ENCODE peak calls at places on chromosomes 1 and 21, in ten cellular contexts. K is ELF-1; C is NCI-H1436; A is activated naive CD4-positive, alpha-beta T cell; I is RCC 7860; Q is NCI-H226; R is fibroblast of mammary gland; M is pulmonary artery endothelial cell; O is activated CD4-positive, alpha-beta T cell treated with anti-CD3 and anti-CD28 coated beads for 1 hour; F is GDM1. W is an unnamed sample.

GRCh38 chr1:77421504-77422233 is 139.8 kb downstream of the AK5 start:
- DNase-seq in K (no peak), C (no peak), A (no peak), I (no peak), Q (no peak), R (no peak), M (no peak), O (no peak), F (no peak), W (no peak)

GRCh38 chr1:201889092-201889968 is 632 bp downstream of the SHISA4 start:
- DNase-seq in K (no peak), C (no peak), A (no peak), I (no peak), Q (no peak), R (no peak), M (no peak), O (no peak), F (no peak), W (no peak)

GRCh38 chr1:67674260-67675011 is 10.6 kb upstream of the GADD45A start:
- DNase-seq in K (no peak), C (peak; percentile 59), A (peak; percentile 15), I (no peak), Q (no peak), R (peak; percentile 82), M (peak; percentile 69), O (peak; percentile 12), F (peak; percentile 43), W (no peak)

GRCh38 chr21:33075128-33075527 is 5.2 kb downstream of the OLIG1 start:
- DNase-seq in K (peak; percentile 68), C (no peak), A (no peak), I (no peak), Q (no peak), R (no peak), M (no peak), O (no peak), F (no peak), W (no peak)

GRCh38 chr1:97668945-97669344 is 251.9 kb downstream of the DPYD start:
- DNase-seq in K (no peak), C (no peak), A (no peak), I (peak; percentile 16), Q (peak; percentile 36), R (peak; percentile 67), M (no peak), O (no peak), F (no peak), W (no peak)

GRCh38 chr21:16418211-16418610 is 688.4 kb downstream of the USP25 start:
- DNase-seq in K (no peak), C (no peak), A (no peak), I (no peak), Q (no peak), R (peak; percentile 74), M (no peak), O (no peak), F (no peak), W (no peak)

GRCh38 chr1:236605030-236605806 is 902 bp upstream of the HEATR1 start:
- DNase-seq in K (no peak), C (no peak), A (no peak), I (no peak), Q (no peak), R (no peak), M (no peak), O (no peak), F (no peak), W (no peak)

GRCh38 chr1:237877628-237878027 is 13.1 kb downstream of the ZP4 start:
- DNase-seq in K (no peak), C (no peak), A (no peak), I (no peak), Q (no peak), R (no peak), M (no peak), O (no peak), F (no peak), W (no peak)

GRCh38 chr1:200558866-200559459 is 61.6 kb downstream of the KIF14 start:
- DNase-seq in K (no peak), C (no peak), A (no peak), I (peak; percentile 54), Q (peak; percentile 39), R (peak; percentile 71), M (peak; percentile 27), O (no peak), F (peak; percentile 5), W (peak; percentile 33)

GRCh38 chr1:53583021-53583902 is 124.1 kb downstream of the DMRTB1 start:
- DNase-seq in K (no peak), C (no peak), A (no peak), I (no peak), Q (no peak), R (peak; percentile 66), M (no peak), O (no peak), F (no peak), W (no peak)

GRCh38 chr1:116302281-116302680 is 70.8 kb upstream of the ATP1A1 start:
- DNase-seq in K (no peak), C (no peak), A (no peak), I (no peak), Q (no peak), R (no peak), M (no peak), O (no peak), F (no peak), W (no peak)

GRCh38 chr1:225554216-225554812 is 98.6 kb downstream of the ENAH start:
- DNase-seq in K (no peak), C (no peak), A (no peak), I (peak; percentile 27), Q (peak; percentile 1), R (peak; percentile 52), M (no peak), O (no peak), F (no peak), W (peak; percentile 32)

GRCh38 chr1:65209005-65209885 is 61.2 kb downstream of the AK4 start:
- DNase-seq in K (peak; percentile 4), C (no peak), A (no peak), I (peak; percentile 30), Q (no peak), R (peak; percentile 69), M (peak; percentile 8), O (no peak), F (no peak), W (peak; percentile 26)

GRCh38 chr1:80155371-80155770 is 1148.8 kb upstream of the ADGRL4 start:
- DNase-seq in K (no peak), C (no peak), A (no peak), I (no peak), Q (no peak), R (peak; percentile 21), M (no peak), O (no peak), F (no peak), W (no peak)

GRCh38 chr1:247332215-247332900 is 691 bp upstream of the ZNF496 start:
- DNase-seq in K (peak; percentile 43), C (peak; percentile 27), A (peak; percentile 49), I (no peak), Q (peak; percentile 40), R (peak; percentile 44), M (no peak), O (peak; percentile 28), F (peak; percentile 41), W (no peak)

GRCh38 chr1:119449964-119450363 is 35.0 kb downstream of the HSD3B2 start:
- DNase-seq in K (peak; percentile 35), C (no peak), A (no peak), I (no peak), Q (peak; percentile 17), R (peak; percentile 5), M (no peak), O (no peak), F (no peak), W (no peak)

GRCh38 chr1:6245869-6246496 is 2.0 kb downstream of the HES3 start:
- DNase-seq in K (peak; percentile 85), C (peak; percentile 69), A (peak; percentile 10), I (no peak), Q (no peak), R (no peak), M (no peak), O (no peak), F (no peak), W (no peak)

GRCh38 chr1:205604059-205604458 is 27.8 kb downstream of the ELK4 start:
- DNase-seq in K (no peak), C (no peak), A (no peak), I (no peak), Q (no peak), R (no peak), M (no peak), O (no peak), F (no peak), W (no peak)

GRCh38 chr21:33909756-33910155 is 5.8 kb downstream of the ATP5PO start:
- DNase-seq in K (no peak), C (no peak), A (no peak), I (no peak), Q (no peak), R (no peak), M (no peak), O (no peak), F (no peak), W (no peak)

GRCh38 chr1:23356451-23356850 is 12.4 kb upstream of the HNRNPR start:
- DNase-seq in K (no peak), C (no peak), A (no peak), I (no peak), Q (no peak), R (no peak), M (no peak), O (no peak), F (no peak), W (no peak)

GRCh38 chr1:203069028-203069804 is 16.6 kb downstream of the MYOG start:
- DNase-seq in K (no peak), C (no peak), A (no peak), I (no peak), Q (no peak), R (no peak), M (no peak), O (no peak), F (no peak), W (no peak)

GRCh38 chr1:150069923-150070322 is 2.3 kb downstream of the VPS45 start:
- DNase-seq in K (no peak), C (no peak), A (no peak), I (no peak), Q (no peak), R (no peak), M (no peak), O (no peak), F (no peak), W (no peak)

GRCh38 chr1:192756847-192757246 is 52.0 kb upstream of the RGS2 start:
- DNase-seq in K (no peak), C (no peak), A (no peak), I (no peak), Q (no peak), R (no peak), M (no peak), O (no peak), F (no peak), W (no peak)

GRCh38 chr1:158821723-158822122 is 9.4 kb upstream of the MNDA start:
- DNase-seq in K (no peak), C (no peak), A (no peak), I (no peak), Q (no peak), R (no peak), M (no peak), O (no peak), F (no peak), W (no peak)

GRCh38 chr21:39321424-39321823 is 8.0 kb upstream of the BRWD1 start:
- DNase-seq in K (peak; percentile 78), C (no peak), A (no peak), I (no peak), Q (peak; percentile 6), R (no peak), M (no peak), O (no peak), F (no peak), W (no peak)

GRCh38 chr1:24605534-24606295 is 37.4 kb upstream of the SRRM1 start:
- DNase-seq in K (no peak), C (no peak), A (no peak), I (no peak), Q (no peak), R (no peak), M (no peak), O (no peak), F (no peak), W (no peak)

GRCh38 chr1:161165742-161166668 is at the start of gene PPOX:
- DNase-seq in K (peak; percentile 98), C (peak; percentile 90), A (peak; percentile 86), I (peak; percentile 97), Q (peak; percentile 100), R (peak; percentile 98), M (peak; percentile 96), O (peak; percentile 84), F (peak; percentile 95), W (peak; percentile 95)

GRCh38 chr1:161077426-161077825 is 7.7 kb upstream of the ARHGAP30 start:
- DNase-seq in K (no peak), C (no peak), A (no peak), I (no peak), Q (no peak), R (no peak), M (no peak), O (no peak), F (no peak), W (no peak)

W was measured in smooth muscle cell of the brain vasculature.